ENCODE peak calls at places on chromosomes 16 and 17, in six cellular contexts. P, V, F, B, E and A are unnamed samples.

GRCh38 chr16:48500981-48501380 is 109.0 kb downstream of the N4BP1 start:
- DNase-seq in P (no peak), V (no peak), F (no peak), B (no peak), E (no peak), A (no peak)

GRCh38 chr16:10371592-10371991 is 14.3 kb upstream of the ATF7IP2 start:
- DNase-seq in P (no peak), V (no peak), F (no peak), B (no peak), E (no peak), A (no peak)

GRCh38 chr17:35793257-35793656 is 2.2 kb downstream of the MMP28 start:
- DNase-seq in P (no peak), V (no peak), F (no peak), B (no peak), E (peak), A (no peak)

GRCh38 chr16:23146877-23147601 is 2.2 kb downstream of the USP31 start:
- DNase-seq in P (no peak), V (no peak), F (no peak), B (no peak), E (no peak), A (peak)

GRCh38 chr16:6947291-6947690 is 385.4 kb upstream of the RBFOX1 start:
- DNase-seq in P (no peak), V (no peak), F (no peak), B (no peak), E (no peak), A (no peak)

GRCh38 chr17:83103200-83103937 is 24.0 kb downstream of the METRNL start:
- DNase-seq in P (peak), V (no peak), F (peak), B (no peak), E (no peak), A (no peak)

GRCh38 chr16:49631521-49632041 is 224.3 kb downstream of the ZNF423 start:
- DNase-seq in P (no peak), V (no peak), F (no peak), B (no peak), E (no peak), A (no peak)

GRCh38 chr16:83792391-83792790 is 15.4 kb upstream of the HSBP1 start:
- DNase-seq in P (no peak), V (no peak), F (peak), B (no peak), E (no peak), A (no peak)

GRCh38 chr17:18860161-18860972 is 2.4 kb downstream of the PRPSAP2 start:
- DNase-seq in P (no peak), V (no peak), F (no peak), B (no peak), E (no peak), A (no peak)

GRCh38 chr16:3595521-3596021 is 15.8 kb downstream of the SLX4 start:
- DNase-seq in P (no peak), V (no peak), F (no peak), B (no peak), E (no peak), A (no peak)

GRCh38 chr16:89538286-89538685 is 22.2 kb upstream of the RPL13 start:
- DNase-seq in P (no peak), V (no peak), F (no peak), B (no peak), E (no peak), A (no peak)

GRCh38 chr16:20359997-20360396 is 7.5 kb upstream of the UMOD start:
- DNase-seq in P (no peak), V (peak), F (peak), B (no peak), E (no peak), A (no peak)

GRCh38 chr17:33291248-33292183 is 1.6 kb downstream of the ASIC2 start:
- DNase-seq in P (no peak), V (peak), F (peak), B (no peak), E (no peak), A (no peak)

GRCh38 chr16:58515125-58515870 is at the start of gene SETD6:
- DNase-seq in P (peak), V (peak), F (peak), B (peak), E (peak), A (peak)

GRCh38 chr16:3045758-3046505 is 429 bp upstream of the MMP25 start:
- DNase-seq in P (no peak), V (no peak), F (no peak), B (no peak), E (no peak), A (no peak)

GRCh38 chr17:83181991-83182619 is 102.7 kb downstream of the METRNL start:
- DNase-seq in P (no peak), V (no peak), F (no peak), B (no peak), E (peak), A (no peak)

GRCh38 chr16:85970712-85971220 is 71.8 kb downstream of the IRF8 start:
- DNase-seq in P (no peak), V (no peak), F (no peak), B (no peak), E (no peak), A (no peak)

GRCh38 chr17:42329025-42329976 is 41.0 kb downstream of the STAT5A start:
- DNase-seq in P (peak), V (peak), F (no peak), B (no peak), E (no peak), A (peak)

GRCh38 chr16:69188716-69189115 is 1.8 kb downstream of the SNTB2 start:
- DNase-seq in P (no peak), V (peak), F (no peak), B (no peak), E (peak), A (peak)

GRCh38 chr16:88049020-88049419 is 97.8 kb downstream of the BANP start:
- DNase-seq in P (no peak), V (no peak), F (no peak), B (no peak), E (no peak), A (no peak)

GRCh38 chr17:62804822-62805221 is 3.3 kb downstream of the MARCHF10 start:
- DNase-seq in P (no peak), V (no peak), F (no peak), B (no peak), E (no peak), A (no peak)